ENCODE peak calls at places on chromosomes 1 and 21, in five cellular contexts. One of them, this sample, is unnamed.

GRCh38 chr1:245177071-245177900 is 22.5 kb downstream of the KIF26B start:
- DNase-seq in BJ: no peak
- DNase-seq in cardiac muscle cell: no peak
- DNase-seq in cardiac fibroblast: no peak
- DNase-seq in esophagus muscularis mucosa: no peak
- DNase-seq in this sample: no peak

GRCh38 chr1:107220036-107220435 is 79.2 kb downstream of the NTNG1 start:
- DNase-seq in BJ: peak
- DNase-seq in cardiac muscle cell: no peak
- DNase-seq in cardiac fibroblast: no peak
- DNase-seq in esophagus muscularis mucosa: no peak
- DNase-seq in this sample: peak

GRCh38 chr1:101167891-101168290 is 68.9 kb upstream of the S1PR1 start:
- DNase-seq in BJ: no peak
- DNase-seq in cardiac muscle cell: no peak
- DNase-seq in cardiac fibroblast: no peak
- DNase-seq in esophagus muscularis mucosa: no peak
- DNase-seq in this sample: no peak

GRCh38 chr1:12063141-12064072 is at the start of gene TNFRSF8:
- DNase-seq in BJ: no peak
- DNase-seq in cardiac muscle cell: peak
- DNase-seq in cardiac fibroblast: peak
- DNase-seq in esophagus muscularis mucosa: no peak
- DNase-seq in this sample: no peak

GRCh38 chr1:101174722-101175121 is 62.1 kb upstream of the S1PR1 start:
- DNase-seq in BJ: peak
- DNase-seq in cardiac muscle cell: no peak
- DNase-seq in cardiac fibroblast: peak
- DNase-seq in esophagus muscularis mucosa: no peak
- DNase-seq in this sample: peak

GRCh38 chr1:247453997-247454396 is 3.9 kb downstream of the OR2B11 start:
- DNase-seq in BJ: no peak
- DNase-seq in cardiac muscle cell: no peak
- DNase-seq in cardiac fibroblast: no peak
- DNase-seq in esophagus muscularis mucosa: peak
- DNase-seq in this sample: no peak

GRCh38 chr1:81811757-81812371 is 11.1 kb downstream of the ADGRL2 start:
- DNase-seq in BJ: no peak
- DNase-seq in cardiac muscle cell: no peak
- DNase-seq in cardiac fibroblast: peak
- DNase-seq in esophagus muscularis mucosa: no peak
- DNase-seq in this sample: no peak

GRCh38 chr1:43554444-43554992 is 23.8 kb downstream of the PTPRF start:
- DNase-seq in BJ: no peak
- DNase-seq in cardiac muscle cell: peak
- DNase-seq in cardiac fibroblast: peak
- DNase-seq in esophagus muscularis mucosa: no peak
- DNase-seq in this sample: peak

GRCh38 chr1:8456306-8456912 is 138.5 kb downstream of the SLC45A1 start:
- DNase-seq in BJ: no peak
- DNase-seq in cardiac muscle cell: no peak
- DNase-seq in cardiac fibroblast: peak
- DNase-seq in esophagus muscularis mucosa: no peak
- DNase-seq in this sample: no peak

GRCh38 chr1:3610165-3610822 is 1.0 kb downstream of the MEGF6 start:
- DNase-seq in BJ: no peak
- DNase-seq in cardiac muscle cell: no peak
- DNase-seq in cardiac fibroblast: peak
- DNase-seq in esophagus muscularis mucosa: no peak
- DNase-seq in this sample: no peak

GRCh38 chr1:112285808-112286207 is 110.2 kb upstream of the CTTNBP2NL start:
- DNase-seq in BJ: no peak
- DNase-seq in cardiac muscle cell: no peak
- DNase-seq in cardiac fibroblast: no peak
- DNase-seq in esophagus muscularis mucosa: no peak
- DNase-seq in this sample: no peak

GRCh38 chr1:52288286-52288685 is 77.7 kb downstream of the CC2D1B start:
- DNase-seq in BJ: no peak
- DNase-seq in cardiac muscle cell: no peak
- DNase-seq in cardiac fibroblast: peak
- DNase-seq in esophagus muscularis mucosa: no peak
- DNase-seq in this sample: no peak

GRCh38 chr1:48492392-48492791 is 20.4 kb upstream of the SPATA6 start:
- DNase-seq in BJ: no peak
- DNase-seq in cardiac muscle cell: no peak
- DNase-seq in cardiac fibroblast: peak
- DNase-seq in esophagus muscularis mucosa: no peak
- DNase-seq in this sample: no peak

GRCh38 chr1:203036135-203036534 is 9.8 kb downstream of the PPFIA4 start:
- DNase-seq in BJ: no peak
- DNase-seq in cardiac muscle cell: peak
- DNase-seq in cardiac fibroblast: no peak
- DNase-seq in esophagus muscularis mucosa: no peak
- DNase-seq in this sample: no peak

GRCh38 chr1:212700597-212700891 is 904 bp upstream of the BATF3 start:
- DNase-seq in BJ: no peak
- DNase-seq in cardiac muscle cell: no peak
- DNase-seq in cardiac fibroblast: no peak
- DNase-seq in esophagus muscularis mucosa: no peak
- DNase-seq in this sample: no peak

GRCh38 chr1:84122780-84123382 is 21.2 kb upstream of the PRKACB start:
- DNase-seq in BJ: no peak
- DNase-seq in cardiac muscle cell: peak
- DNase-seq in cardiac fibroblast: peak
- DNase-seq in esophagus muscularis mucosa: no peak
- DNase-seq in this sample: no peak

GRCh38 chr1:220808501-220809186 is 21.9 kb downstream of the MTARC1 start:
- DNase-seq in BJ: no peak
- DNase-seq in cardiac muscle cell: peak
- DNase-seq in cardiac fibroblast: no peak
- DNase-seq in esophagus muscularis mucosa: no peak
- DNase-seq in this sample: no peak

GRCh38 chr1:56456426-56457101 is 122.8 kb downstream of the PLPP3 start:
- DNase-seq in BJ: no peak
- DNase-seq in cardiac muscle cell: no peak
- DNase-seq in cardiac fibroblast: peak
- DNase-seq in esophagus muscularis mucosa: no peak
- DNase-seq in this sample: peak

GRCh38 chr1:35264861-35265260 is 3.6 kb upstream of the ZMYM4 start:
- DNase-seq in BJ: peak
- DNase-seq in cardiac muscle cell: no peak
- DNase-seq in cardiac fibroblast: no peak
- DNase-seq in esophagus muscularis mucosa: no peak
- DNase-seq in this sample: no peak

GRCh38 chr1:218659911-218660677 is 315.0 kb downstream of the TGFB2 start:
- DNase-seq in BJ: no peak
- DNase-seq in cardiac muscle cell: peak
- DNase-seq in cardiac fibroblast: peak
- DNase-seq in esophagus muscularis mucosa: no peak
- DNase-seq in this sample: no peak

GRCh38 chr1:179831225-179831624 is 46.4 kb downstream of the TOR1AIP2 start:
- DNase-seq in BJ: no peak
- DNase-seq in cardiac muscle cell: no peak
- DNase-seq in cardiac fibroblast: no peak
- DNase-seq in esophagus muscularis mucosa: no peak
- DNase-seq in this sample: no peak

GRCh38 chr1:64111787-64112186 is 91.6 kb upstream of the UBE2U start:
- DNase-seq in BJ: no peak
- DNase-seq in cardiac muscle cell: no peak
- DNase-seq in cardiac fibroblast: peak
- DNase-seq in esophagus muscularis mucosa: no peak
- DNase-seq in this sample: no peak

GRCh38 chr1:167082511-167083027 is 7.6 kb downstream of the GPA33 start:
- DNase-seq in BJ: no peak
- DNase-seq in cardiac muscle cell: no peak
- DNase-seq in cardiac fibroblast: no peak
- DNase-seq in esophagus muscularis mucosa: no peak
- DNase-seq in this sample: no peak

GRCh38 chr1:115251856-115252255 is 86.2 kb downstream of the NGF start:
- DNase-seq in BJ: peak
- DNase-seq in cardiac muscle cell: no peak
- DNase-seq in cardiac fibroblast: peak
- DNase-seq in esophagus muscularis mucosa: no peak
- DNase-seq in this sample: peak

GRCh38 chr1:22652457-22652856 is 579 bp upstream of the C1QB start:
- DNase-seq in BJ: no peak
- DNase-seq in cardiac muscle cell: no peak
- DNase-seq in cardiac fibroblast: no peak
- DNase-seq in esophagus muscularis mucosa: no peak
- DNase-seq in this sample: no peak

GRCh38 chr1:60271041-60271440 is 197.5 kb upstream of the C1orf87 start:
- DNase-seq in BJ: no peak
- DNase-seq in cardiac muscle cell: no peak
- DNase-seq in cardiac fibroblast: no peak
- DNase-seq in esophagus muscularis mucosa: no peak
- DNase-seq in this sample: no peak

GRCh38 chr1:90800012-90800717 is 83.1 kb upstream of the BARHL2 start:
- DNase-seq in BJ: no peak
- DNase-seq in cardiac muscle cell: no peak
- DNase-seq in cardiac fibroblast: no peak
- DNase-seq in esophagus muscularis mucosa: no peak
- DNase-seq in this sample: no peak

GRCh38 chr1:91752324-91752723 is 133.6 kb downstream of the TGFBR3 start:
- DNase-seq in BJ: no peak
- DNase-seq in cardiac muscle cell: no peak
- DNase-seq in cardiac fibroblast: no peak
- DNase-seq in esophagus muscularis mucosa: no peak
- DNase-seq in this sample: no peak

GRCh38 chr1:205580140-205580922 is 51.5 kb downstream of the ELK4 start:
- DNase-seq in BJ: no peak
- DNase-seq in cardiac muscle cell: no peak
- DNase-seq in cardiac fibroblast: no peak
- DNase-seq in esophagus muscularis mucosa: no peak
- DNase-seq in this sample: no peak

GRCh38 chr1:193183019-193183643 is 3.3 kb downstream of the B3GALT2 start:
- DNase-seq in BJ: no peak
- DNase-seq in cardiac muscle cell: peak
- DNase-seq in cardiac fibroblast: peak
- DNase-seq in esophagus muscularis mucosa: no peak
- DNase-seq in this sample: no peak

GRCh38 chr1:8908388-8909151 is 30.1 kb upstream of the ENO1 start:
- DNase-seq in BJ: no peak
- DNase-seq in cardiac muscle cell: no peak
- DNase-seq in cardiac fibroblast: peak
- DNase-seq in esophagus muscularis mucosa: no peak
- DNase-seq in this sample: no peak

GRCh38 chr1:43525995-43526394 is 4.7 kb upstream of the PTPRF start:
- DNase-seq in BJ: no peak
- DNase-seq in cardiac muscle cell: no peak
- DNase-seq in cardiac fibroblast: peak
- DNase-seq in esophagus muscularis mucosa: no peak
- DNase-seq in this sample: peak

GRCh38 chr1:154749078-154749760 is 120.9 kb downstream of the KCNN3 start:
- DNase-seq in BJ: no peak
- DNase-seq in cardiac muscle cell: no peak
- DNase-seq in cardiac fibroblast: peak
- DNase-seq in esophagus muscularis mucosa: no peak
- DNase-seq in this sample: peak

DNA sequence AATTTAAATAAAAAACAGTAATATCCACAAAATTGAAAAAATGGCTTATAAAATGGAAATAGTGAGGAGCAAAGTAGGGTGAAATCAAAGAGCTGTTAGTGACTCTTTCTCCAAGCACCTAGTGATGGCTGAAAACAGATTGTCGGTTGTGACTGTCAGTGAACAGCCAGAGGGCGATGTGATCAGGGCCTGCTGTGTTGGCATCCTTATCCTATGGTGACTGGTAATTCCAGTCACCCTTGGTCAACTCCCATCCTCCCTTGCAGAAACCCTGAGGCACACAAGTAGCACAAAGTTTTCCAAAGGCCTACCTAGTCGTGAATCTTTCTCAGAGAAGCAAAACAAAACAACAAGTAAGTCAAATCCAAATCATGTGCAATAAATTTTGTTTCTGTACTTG is 599.8 kb upstream of the CXADR start:
- DNase-seq in BJ: no peak
- DNase-seq in cardiac muscle cell: no peak
- DNase-seq in cardiac fibroblast: no peak
- DNase-seq in esophagus muscularis mucosa: no peak
- DNase-seq in this sample: no peak
- TF ChIP-seq CTCF in BJ: no peak
- TF ChIP-seq CTCF in cardiac muscle cell: no peak
- TF ChIP-seq CTCF in cardiac fibroblast: no peak
- TF ChIP-seq CTCF in esophagus muscularis mucosa: no peak
- TF ChIP-seq CTCF in this sample: no peak

GRCh38 chr1:50423670-50424000 is 392 bp upstream of the DMRTA2 start:
- DNase-seq in BJ: no peak
- DNase-seq in cardiac muscle cell: no peak
- DNase-seq in cardiac fibroblast: no peak
- DNase-seq in esophagus muscularis mucosa: peak
- DNase-seq in this sample: no peak
- H3K4me3 ChIP-seq in BJ: no peak
- H3K4me3 ChIP-seq in cardiac muscle cell: peak
- H3K4me3 ChIP-seq in cardiac fibroblast: no peak
- H3K4me3 ChIP-seq in esophagus muscularis mucosa: peak
- H3K4me3 ChIP-seq in this sample: no peak

GRCh38 chr1:168084396-168085231 is 52.1 kb downstream of the GPR161 start:
- DNase-seq in BJ: no peak
- DNase-seq in cardiac muscle cell: peak
- DNase-seq in cardiac fibroblast: peak
- DNase-seq in esophagus muscularis mucosa: peak
- DNase-seq in this sample: no peak

GRCh38 chr1:168085401-168085872 is 51.3 kb downstream of the GPR161 start:
- DNase-seq in BJ: no peak
- DNase-seq in cardiac muscle cell: no peak
- DNase-seq in cardiac fibroblast: no peak
- DNase-seq in esophagus muscularis mucosa: peak
- DNase-seq in this sample: no peak

GRCh38 chr1:168087696-168088095 is 49.0 kb downstream of the GPR161 start:
- DNase-seq in BJ: no peak
- DNase-seq in cardiac muscle cell: no peak
- DNase-seq in cardiac fibroblast: no peak
- DNase-seq in esophagus muscularis mucosa: peak
- DNase-seq in this sample: no peak

GRCh38 chr1:168088511-168089325 is 48.0 kb downstream of the GPR161 start:
- DNase-seq in BJ: no peak
- DNase-seq in cardiac muscle cell: no peak
- DNase-seq in cardiac fibroblast: no peak
- DNase-seq in esophagus muscularis mucosa: peak
- DNase-seq in this sample: no peak

DNA sequence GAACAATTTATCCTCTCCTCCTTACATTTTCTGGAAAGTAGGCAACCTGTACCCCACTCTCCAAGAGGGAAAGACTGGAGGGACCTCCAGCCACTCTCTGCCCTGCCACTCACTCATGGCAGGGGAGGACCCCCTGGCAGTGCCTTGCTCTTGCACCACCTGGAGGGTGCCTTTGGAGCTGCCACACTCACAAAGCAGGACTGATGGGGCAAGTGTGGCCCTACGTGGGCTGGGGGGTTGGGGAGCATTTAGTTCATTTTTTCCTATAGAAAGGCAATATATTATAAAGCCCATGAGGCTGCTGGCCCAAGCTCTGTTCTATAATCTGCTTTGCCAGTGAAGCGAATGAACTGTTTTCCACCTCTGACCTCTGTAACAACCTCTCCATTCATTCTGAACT is 50.3 kb downstream of the GPR161 start:
- DNase-seq in BJ: no peak
- DNase-seq in cardiac muscle cell: no peak
- DNase-seq in cardiac fibroblast: no peak
- DNase-seq in esophagus muscularis mucosa: peak
- DNase-seq in this sample: no peak
- TF ChIP-seq CTCF in BJ: no peak
- TF ChIP-seq CTCF in cardiac muscle cell: no peak
- TF ChIP-seq CTCF in cardiac fibroblast: no peak
- TF ChIP-seq CTCF in esophagus muscularis mucosa: no peak
- TF ChIP-seq CTCF in this sample: no peak

GRCh38 chr1:77940921-77941570 is 37.8 kb downstream of the FUBP1 start:
- DNase-seq in BJ: no peak
- DNase-seq in cardiac muscle cell: no peak
- DNase-seq in cardiac fibroblast: peak
- DNase-seq in esophagus muscularis mucosa: no peak
- DNase-seq in this sample: no peak
- H3K4me3 ChIP-seq in BJ: no peak
- H3K4me3 ChIP-seq in cardiac muscle cell: no peak
- H3K4me3 ChIP-seq in cardiac fibroblast: no peak
- H3K4me3 ChIP-seq in esophagus muscularis mucosa: no peak
- H3K4me3 ChIP-seq in this sample: no peak

This sample was measured in AG09309.